ENCODE peak calls at places on chromosomes 1 and 21, in ten cellular contexts. W is uterus; L is esophagus squamous epithelium; K is ovary; Y is mucosa of descending colon; S is thoracic aorta; X is CD8-positive, alpha-beta T cell; E is IMR-90; R is A549; D is PC-9. J is an unnamed sample. For H3K4me1 and H3K9me3, the result is how much of the 10 kb centered on the place peaks cover.

GRCh38 chr1:20047058-20047457 is 22.9 kb upstream of the PLA2G5 start:
- DNase-seq in R (no peak), Y (no peak), D (no peak), S (no peak), K (no peak), W (no peak), L (no peak), X (no peak), E (no peak), J (no peak)

GRCh38 chr1:109040627-109041613 is 982 bp downstream of the WDR47 start:
- DNase-seq in Y (no peak), R (peak), S (no peak), D (peak), W (peak), E (no peak), K (peak), X (no peak), L (no peak), J (peak)

GRCh38 chr1:15248238-15248637 is 1.2 kb downstream of the FHAD1 start:
- DNase-seq in R (no peak), X (no peak), D (no peak), S (no peak), E (no peak), W (no peak), Y (no peak), L (no peak), K (no peak), J (no peak)

GRCh38 chr1:225811622-225812487 is 1.9 kb downstream of the EPHX1 start:
- DNase-seq in D (no peak), R (peak), S (no peak), E (no peak), Y (no peak), X (no peak), L (no peak), W (no peak), K (no peak), J (no peak)

GRCh38 chr1:52520149-52520548 is 32.7 kb downstream of the TUT4 start:
- DNase-seq in R (no peak), K (no peak), L (no peak), Y (no peak), D (no peak), S (no peak), W (no peak), E (peak), X (no peak), J (no peak)

GRCh38 chr1:36702963-36703362 is 220.2 kb upstream of the CSF3R start:
- DNase-seq in X (no peak), Y (no peak), L (no peak), R (no peak), E (no peak), S (no peak), W (no peak), K (no peak), D (no peak), J (no peak)

GRCh38 chr1:200411406-200412257 is 1.8 kb upstream of the ZNF281 start:
- DNase-seq in S (no peak), L (no peak), D (no peak), Y (no peak), W (no peak), K (no peak), E (no peak), X (no peak), R (no peak), J (no peak)

GRCh38 chr21:31837613-31838390 is 35.0 kb upstream of the HUNK start:
- DNase-seq in Y (no peak), W (no peak), X (no peak), S (no peak), R (no peak), E (no peak), K (no peak), L (no peak), D (no peak), J (no peak)

GRCh38 chr1:52558941-52559340 is 6.0 kb upstream of the TUT4 start:
- DNase-seq in E (no peak), S (no peak), W (no peak), R (no peak), X (no peak), D (no peak), Y (no peak), K (no peak), L (no peak), J (no peak)

GRCh38 chr1:112808861-112809684 is 93.9 kb upstream of the PPM1J start:
- DNase-seq in Y (peak), R (peak), W (peak), K (peak), E (peak), D (peak), L (no peak), X (peak), S (no peak), J (peak)

GRCh38 chr1:114428083-114428754 is 82.8 kb downstream of the TRIM33 start:
- DNase-seq in D (peak), Y (no peak), K (no peak), R (no peak), W (no peak), E (peak), L (no peak), S (no peak), X (no peak), J (no peak)

GRCh38 chr21:45140346-45140940 is 66.1 kb downstream of the ADARB1 start:
- DNase-seq in K (peak), Y (no peak), W (peak), L (no peak), X (peak), E (peak), D (peak), S (no peak), R (peak), J (peak)

GRCh38 chr1:203368624-203369451 is 17.9 kb upstream of the FMOD start:
- DNase-seq in E (peak), L (no peak), W (peak), K (peak), S (no peak), D (peak), Y (no peak), X (no peak), R (no peak), J (no peak)

GRCh38 chr1:198756470-198756869 is 117.6 kb downstream of the PTPRC start:
- DNase-seq in L (no peak), R (no peak), S (no peak), D (no peak), E (peak), X (no peak), Y (no peak), K (no peak), W (no peak), J (no peak)

GRCh38 chr1:14815175-14815882 is 216.8 kb downstream of the KAZN start:
- DNase-seq in W (no peak), L (no peak), Y (no peak), S (no peak), K (no peak), X (no peak), R (no peak), E (peak), D (no peak), J (no peak)

GRCh38 chr1:54842963-54843362 is 41.8 kb upstream of the TTC22 start:
- DNase-seq in E (no peak), K (no peak), W (no peak), X (no peak), Y (no peak), S (no peak), D (no peak), L (no peak), R (no peak), J (no peak)

GRCh38 chr1:18313523-18313922 is 167.2 kb upstream of the KLHDC7A start:
- DNase-seq in Y (no peak), D (no peak), R (no peak), E (no peak), L (no peak), X (no peak), K (no peak), S (no peak), W (no peak), J (no peak)

GRCh38 chr1:99851850-99852454 is 1.8 kb downstream of the AGL start:
- DNase-seq in D (no peak), W (no peak), S (no peak), K (no peak), R (no peak), Y (no peak), X (no peak), E (no peak), L (no peak), J (no peak)

GRCh38 chr21:39315603-39316002 is 2.2 kb upstream of the BRWD1 start:
- DNase-seq in S (no peak), D (no peak), W (no peak), R (no peak), E (no peak), L (no peak), Y (no peak), K (no peak), X (no peak), J (no peak)

GRCh38 chr1:179883739-179884138 is 1.7 kb downstream of the TOR1AIP1 start:
- DNase-seq in R (no peak), S (no peak), Y (no peak), L (no peak), E (peak), D (no peak), W (no peak), K (no peak), X (peak), J (no peak)

DNA sequence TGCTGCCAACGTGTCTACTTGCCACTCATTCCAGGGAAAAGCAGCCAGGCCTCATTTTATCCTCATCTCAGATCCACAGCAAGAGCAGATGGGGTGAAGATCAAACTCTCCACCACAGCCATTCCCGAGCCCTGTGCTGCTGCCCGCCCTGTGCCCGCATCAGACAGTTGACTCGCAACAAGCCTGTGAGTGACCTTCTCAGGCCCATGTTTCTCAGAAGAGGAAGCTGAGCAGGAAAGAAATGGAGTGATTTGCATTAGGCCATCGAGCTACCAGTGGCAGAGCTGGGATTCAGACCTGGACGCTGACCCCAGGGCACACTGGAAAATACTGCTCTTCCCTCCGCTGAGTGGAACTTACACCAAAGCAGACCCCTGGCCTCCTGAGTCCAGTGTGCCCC is 1.2 kb downstream of the CNR2 start:
- DNase-seq in W (no peak), R (no peak), X (no peak), D (no peak), L (no peak), K (no peak), E (no peak), S (no peak), Y (no peak), J (no peak)
- TF ChIP-seq CTCF in W (no peak), R (no peak), X (no peak), D (no peak), L (no peak), K (no peak), E (no peak), S (no peak), Y (no peak), J (no peak)

GRCh38 chr1:84347547-84348239 is 46.2 kb downstream of the SAMD13 start:
- DNase-seq in X (no peak), E (peak), W (no peak), K (no peak), D (no peak), L (no peak), R (no peak), S (no peak), Y (no peak), J (no peak)
- H3K4me1 ChIP-seq in X (under half), E (under half), W (under half), K (under half), D (under half), L (under half), R (under half), S (under half), Y (under half), J (under half)

GRCh38 chr1:182473553-182473952 is 23.6 kb downstream of the RGSL1 start:
- DNase-seq in W (no peak), D (no peak), R (no peak), K (no peak), E (no peak), X (no peak), L (no peak), S (no peak), Y (no peak), J (no peak)

GRCh38 chr1:182478238-182478637 is 28.3 kb downstream of the RGSL1 start:
- DNase-seq in L (no peak), K (no peak), R (no peak), E (no peak), W (no peak), Y (no peak), D (no peak), S (no peak), X (no peak), J (no peak)

GRCh38 chr1:182476625-182477024 is 26.7 kb downstream of the RGSL1 start:
- DNase-seq in X (no peak), S (no peak), K (no peak), L (no peak), W (no peak), Y (no peak), D (no peak), E (no peak), R (no peak), J (no peak)
- H3K9me3 ChIP-seq in X (under half), S (under half), K (under half), L (under half), W (under half), Y (under half), D (under half), E (under half), R (under half), J (under half)

GRCh38 chr1:21855257-21856096 is 43.4 kb downstream of the LDLRAD2 start:
- DNase-seq in R (no peak), K (no peak), S (no peak), D (peak), X (no peak), E (no peak), W (no peak), L (no peak), Y (no peak), J (no peak)

GRCh38 chr1:21854751-21855131 is 42.7 kb downstream of the LDLRAD2 start:
- DNase-seq in L (no peak), K (no peak), S (no peak), X (no peak), D (no peak), E (no peak), Y (no peak), W (no peak), R (no peak), J (no peak)

GRCh38 chr1:21859669-21860179 is 47.7 kb downstream of the LDLRAD2 start:
- DNase-seq in E (no peak), D (no peak), R (no peak), W (no peak), L (no peak), Y (no peak), S (no peak), K (no peak), X (no peak), J (no peak)

GRCh38 chr1:21857142-21857839 is 45.2 kb downstream of the LDLRAD2 start:
- DNase-seq in X (no peak), L (no peak), R (no peak), E (no peak), W (no peak), D (no peak), Y (no peak), S (no peak), K (no peak), J (no peak)

GRCh38 chr1:21857840-21858670 is 46.0 kb downstream of the LDLRAD2 start:
- DNase-seq in D (no peak), W (no peak), L (no peak), Y (no peak), S (no peak), K (no peak), X (no peak), R (no peak), E (no peak), J (no peak)
- TF ChIP-seq CTCF in D (no peak), W (no peak), L (no peak), Y (no peak), S (no peak), K (no peak), X (no peak), R (no peak), E (no peak), J (no peak)

DNA sequence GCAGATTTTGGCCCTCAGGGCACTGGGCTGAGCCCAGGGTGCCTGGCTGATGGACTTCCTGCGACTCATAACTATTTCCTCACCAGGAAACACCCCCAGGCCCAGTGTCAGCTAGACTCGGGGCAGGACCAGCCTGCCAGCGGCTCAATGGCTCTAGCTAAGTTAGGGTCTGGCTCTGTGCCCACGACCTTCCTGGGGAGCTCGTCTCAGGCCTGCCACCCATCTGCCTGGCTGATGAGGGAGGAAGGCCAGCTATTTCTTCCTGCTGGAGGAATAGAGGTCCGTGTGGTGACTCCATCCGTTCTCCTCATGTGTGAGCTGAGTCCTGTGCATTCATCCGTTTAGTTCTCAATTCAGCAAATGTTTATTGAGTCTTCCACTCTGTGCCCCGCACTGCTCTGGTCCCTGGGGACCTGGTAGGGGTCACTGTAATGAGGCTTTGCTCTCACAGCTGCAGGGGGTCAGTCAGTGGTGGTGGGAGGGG is 44.5 kb downstream of the KIRREL1 start:
- DNase-seq in L (no peak), E (peak), Y (no peak), W (peak), S (no peak), K (peak), D (peak), R (no peak), X (no peak), J (no peak)
- H3K4me1 ChIP-seq in L (under half), E (under half), Y (under half), W (under half), S (under half), K (under half), D (under half), R (under half), X (under half), J (under half)

J was measured in BE2C.